ENCODE peak calls at places on chromosome 9, in six cellular contexts. One of them, this sample, is unnamed. For H3K4me1, the result is how much of the 10 kb centered on the place peaks cover.

GRCh38 chr9:75389096-75389495 is 300.8 kb downstream of the OSTF1 start:
- DNase-seq in heart right ventricle: no peak
- DNase-seq in colonic mucosa: no peak
- DNase-seq in ovary: no peak
- DNase-seq in PC-3: no peak
- DNase-seq in HCT116: no peak
- DNase-seq in this sample: no peak

GRCh38 chr9:114366334-114367128 is 21.3 kb downstream of the AKNA start:
- DNase-seq in heart right ventricle: no peak
- DNase-seq in colonic mucosa: no peak
- DNase-seq in ovary: no peak
- DNase-seq in PC-3: peak
- DNase-seq in HCT116: no peak
- DNase-seq in this sample: peak

GRCh38 chr9:38359689-38360385 is 32.7 kb upstream of the ALDH1B1 start:
- DNase-seq in heart right ventricle: no peak
- DNase-seq in colonic mucosa: no peak
- DNase-seq in ovary: no peak
- DNase-seq in PC-3: no peak
- DNase-seq in HCT116: no peak
- DNase-seq in this sample: no peak

GRCh38 chr9:8883313-8883712 is 1083.7 kb upstream of the DMAC1 start:
- DNase-seq in heart right ventricle: no peak
- DNase-seq in colonic mucosa: no peak
- DNase-seq in ovary: no peak
- DNase-seq in PC-3: no peak
- DNase-seq in HCT116: no peak
- DNase-seq in this sample: no peak

GRCh38 chr9:37452611-37453010 is 12.6 kb downstream of the ZBTB5 start:
- DNase-seq in heart right ventricle: no peak
- DNase-seq in colonic mucosa: no peak
- DNase-seq in ovary: no peak
- DNase-seq in PC-3: no peak
- DNase-seq in HCT116: no peak
- DNase-seq in this sample: no peak

GRCh38 chr9:111966851-111967250 is 70.2 kb downstream of the UGCG start:
- DNase-seq in heart right ventricle: no peak
- DNase-seq in colonic mucosa: no peak
- DNase-seq in ovary: no peak
- DNase-seq in PC-3: no peak
- DNase-seq in HCT116: no peak
- DNase-seq in this sample: peak

GRCh38 chr9:26637101-26637500 is 255.5 kb downstream of the CAAP1 start:
- DNase-seq in heart right ventricle: no peak
- DNase-seq in colonic mucosa: no peak
- DNase-seq in ovary: no peak
- DNase-seq in PC-3: no peak
- DNase-seq in HCT116: no peak
- DNase-seq in this sample: no peak

GRCh38 chr9:36148652-36149051 is 12.1 kb downstream of the GLIPR2 start:
- DNase-seq in heart right ventricle: peak
- DNase-seq in colonic mucosa: peak
- DNase-seq in ovary: peak
- DNase-seq in PC-3: peak
- DNase-seq in HCT116: no peak
- DNase-seq in this sample: peak

GRCh38 chr9:112180387-112180881 is 5.3 kb upstream of the SUSD1 start:
- DNase-seq in heart right ventricle: no peak
- DNase-seq in colonic mucosa: no peak
- DNase-seq in ovary: no peak
- DNase-seq in PC-3: peak
- DNase-seq in HCT116: no peak
- DNase-seq in this sample: no peak

GRCh38 chr9:130271473-130271872 is 5.9 kb downstream of the HMCN2 start:
- DNase-seq in heart right ventricle: no peak
- DNase-seq in colonic mucosa: no peak
- DNase-seq in ovary: no peak
- DNase-seq in PC-3: no peak
- DNase-seq in HCT116: no peak
- DNase-seq in this sample: no peak

GRCh38 chr9:115364991-115365390 is 247.0 kb upstream of the TNC start:
- DNase-seq in heart right ventricle: no peak
- DNase-seq in colonic mucosa: no peak
- DNase-seq in ovary: no peak
- DNase-seq in PC-3: no peak
- DNase-seq in HCT116: no peak
- DNase-seq in this sample: no peak

GRCh38 chr9:76458903-76459690 is at the start of gene GCNT1:
- DNase-seq in heart right ventricle: peak
- DNase-seq in colonic mucosa: peak
- DNase-seq in ovary: peak
- DNase-seq in PC-3: peak
- DNase-seq in HCT116: peak
- DNase-seq in this sample: peak

GRCh38 chr9:93325307-93326035 is 126.0 kb upstream of the FAM120A start:
- DNase-seq in heart right ventricle: no peak
- DNase-seq in colonic mucosa: no peak
- DNase-seq in ovary: no peak
- DNase-seq in PC-3: no peak
- DNase-seq in HCT116: no peak
- DNase-seq in this sample: no peak

GRCh38 chr9:119283118-119283794 is 86.0 kb downstream of the BRINP1 start:
- DNase-seq in heart right ventricle: no peak
- DNase-seq in colonic mucosa: no peak
- DNase-seq in ovary: no peak
- DNase-seq in PC-3: no peak
- DNase-seq in HCT116: no peak
- DNase-seq in this sample: no peak

GRCh38 chr9:35798658-35799366 is 7.4 kb downstream of the NPR2 start:
- DNase-seq in heart right ventricle: no peak
- DNase-seq in colonic mucosa: no peak
- DNase-seq in ovary: no peak
- DNase-seq in PC-3: peak
- DNase-seq in HCT116: no peak
- DNase-seq in this sample: no peak

GRCh38 chr9:126116351-126117157 is 210.1 kb upstream of the MVB12B start:
- DNase-seq in heart right ventricle: no peak
- DNase-seq in colonic mucosa: no peak
- DNase-seq in ovary: no peak
- DNase-seq in PC-3: no peak
- DNase-seq in HCT116: no peak
- DNase-seq in this sample: no peak

GRCh38 chr9:76610009-76610352 is 151.0 kb downstream of the GCNT1 start:
- DNase-seq in heart right ventricle: peak
- DNase-seq in colonic mucosa: no peak
- DNase-seq in ovary: no peak
- DNase-seq in PC-3: no peak
- DNase-seq in HCT116: no peak
- DNase-seq in this sample: no peak

GRCh38 chr9:33139421-33140228 is 27.5 kb downstream of the B4GALT1 start:
- DNase-seq in heart right ventricle: peak
- DNase-seq in colonic mucosa: peak
- DNase-seq in ovary: peak
- DNase-seq in PC-3: no peak
- DNase-seq in HCT116: no peak
- DNase-seq in this sample: peak

GRCh38 chr9:90544488-90544887 is 98.1 kb downstream of the DIRAS2 start:
- DNase-seq in heart right ventricle: no peak
- DNase-seq in colonic mucosa: no peak
- DNase-seq in ovary: no peak
- DNase-seq in PC-3: no peak
- DNase-seq in HCT116: no peak
- DNase-seq in this sample: no peak

GRCh38 chr9:71854811-71855210 is 56.2 kb downstream of the ABHD17B start:
- DNase-seq in heart right ventricle: no peak
- DNase-seq in colonic mucosa: no peak
- DNase-seq in ovary: no peak
- DNase-seq in PC-3: no peak
- DNase-seq in HCT116: no peak
- DNase-seq in this sample: no peak

GRCh38 chr9:37812773-37813379 is 12.3 kb downstream of the DCAF10 start:
- DNase-seq in heart right ventricle: no peak
- DNase-seq in colonic mucosa: no peak
- DNase-seq in ovary: no peak
- DNase-seq in PC-3: no peak
- DNase-seq in HCT116: no peak
- DNase-seq in this sample: no peak

GRCh38 chr9:135887585-135888050 is 19.7 kb downstream of the CAMSAP1 start:
- DNase-seq in heart right ventricle: peak
- DNase-seq in colonic mucosa: no peak
- DNase-seq in ovary: no peak
- DNase-seq in PC-3: no peak
- DNase-seq in HCT116: no peak
- DNase-seq in this sample: peak

GRCh38 chr9:124776952-124777645 is at the start of gene OLFML2A:
- DNase-seq in heart right ventricle: peak
- DNase-seq in colonic mucosa: no peak
- DNase-seq in ovary: peak
- DNase-seq in PC-3: peak
- DNase-seq in HCT116: no peak
- DNase-seq in this sample: no peak

GRCh38 chr9:137972355-137972987 is 94.9 kb downstream of the CACNA1B start:
- DNase-seq in heart right ventricle: no peak
- DNase-seq in colonic mucosa: no peak
- DNase-seq in ovary: no peak
- DNase-seq in PC-3: no peak
- DNase-seq in HCT116: no peak
- DNase-seq in this sample: no peak

GRCh38 chr9:77783518-77783917 is 135.4 kb upstream of the GNA14 start:
- DNase-seq in heart right ventricle: no peak
- DNase-seq in colonic mucosa: no peak
- DNase-seq in ovary: no peak
- DNase-seq in PC-3: no peak
- DNase-seq in HCT116: no peak
- DNase-seq in this sample: peak

GRCh38 chr9:117290809-117291208 is 124.0 kb downstream of the ASTN2 start:
- DNase-seq in heart right ventricle: no peak
- DNase-seq in colonic mucosa: no peak
- DNase-seq in ovary: no peak
- DNase-seq in PC-3: no peak
- DNase-seq in HCT116: no peak
- DNase-seq in this sample: no peak

GRCh38 chr9:98318834-98319478 is 63.5 kb upstream of the TBC1D2 start:
- DNase-seq in heart right ventricle: no peak
- DNase-seq in colonic mucosa: no peak
- DNase-seq in ovary: no peak
- DNase-seq in PC-3: peak
- DNase-seq in HCT116: no peak
- DNase-seq in this sample: no peak

GRCh38 chr9:88807426-88807825 is 183.8 kb upstream of the S1PR3 start:
- DNase-seq in heart right ventricle: no peak
- DNase-seq in colonic mucosa: no peak
- DNase-seq in ovary: no peak
- DNase-seq in PC-3: no peak
- DNase-seq in HCT116: no peak
- DNase-seq in this sample: no peak

GRCh38 chr9:88804289-88804596 is 187.0 kb upstream of the S1PR3 start:
- DNase-seq in heart right ventricle: no peak
- DNase-seq in colonic mucosa: no peak
- DNase-seq in ovary: no peak
- DNase-seq in PC-3: peak
- DNase-seq in HCT116: no peak
- DNase-seq in this sample: no peak

GRCh38 chr9:88808019-88808656 is 183.1 kb upstream of the S1PR3 start:
- DNase-seq in heart right ventricle: no peak
- DNase-seq in colonic mucosa: no peak
- DNase-seq in ovary: no peak
- DNase-seq in PC-3: no peak
- DNase-seq in HCT116: no peak
- DNase-seq in this sample: no peak

GRCh38 chr9:88803551-88804288 is 187.5 kb upstream of the S1PR3 start:
- DNase-seq in heart right ventricle: no peak
- DNase-seq in colonic mucosa: no peak
- DNase-seq in ovary: no peak
- DNase-seq in PC-3: no peak
- DNase-seq in HCT116: no peak
- DNase-seq in this sample: peak

GRCh38 chr9:88805217-88805943 is 185.9 kb upstream of the S1PR3 start:
- DNase-seq in heart right ventricle: no peak
- DNase-seq in colonic mucosa: no peak
- DNase-seq in ovary: no peak
- DNase-seq in PC-3: no peak
- DNase-seq in HCT116: no peak
- DNase-seq in this sample: no peak
- TF ChIP-seq CTCF in heart right ventricle: no peak
- TF ChIP-seq CTCF in colonic mucosa: no peak
- TF ChIP-seq CTCF in ovary: no peak
- TF ChIP-seq CTCF in PC-3: no peak
- TF ChIP-seq CTCF in HCT116: no peak
- TF ChIP-seq CTCF in this sample: no peak

GRCh38 chr9:7461791-7462190 is 337.8 kb downstream of the DMAC1 start:
- DNase-seq in heart right ventricle: no peak
- DNase-seq in colonic mucosa: no peak
- DNase-seq in ovary: no peak
- DNase-seq in PC-3: no peak
- DNase-seq in HCT116: no peak
- DNase-seq in this sample: no peak
- H3K4me1 ChIP-seq in heart right ventricle: under half
- H3K4me1 ChIP-seq in colonic mucosa: under half
- H3K4me1 ChIP-seq in ovary: under half
- H3K4me1 ChIP-seq in PC-3: under half
- H3K4me1 ChIP-seq in HCT116: under half
- H3K4me1 ChIP-seq in this sample: under half

GRCh38 chr9:7273575-7273974 is 515.8 kb downstream of the KDM4C start:
- DNase-seq in heart right ventricle: no peak
- DNase-seq in colonic mucosa: no peak
- DNase-seq in ovary: no peak
- DNase-seq in PC-3: peak
- DNase-seq in HCT116: no peak
- DNase-seq in this sample: peak
- TF ChIP-seq CTCF in heart right ventricle: no peak
- TF ChIP-seq CTCF in colonic mucosa: no peak
- TF ChIP-seq CTCF in ovary: no peak
- TF ChIP-seq CTCF in PC-3: peak
- TF ChIP-seq CTCF in HCT116: no peak
- TF ChIP-seq CTCF in this sample: peak

GRCh38 chr9:83041771-83042170 is 21.2 kb downstream of the RASEF start:
- DNase-seq in heart right ventricle: no peak
- DNase-seq in colonic mucosa: no peak
- DNase-seq in ovary: no peak
- DNase-seq in PC-3: peak
- DNase-seq in HCT116: no peak
- DNase-seq in this sample: no peak

GRCh38 chr9:83036043-83036442 is 26.9 kb downstream of the RASEF start:
- DNase-seq in heart right ventricle: no peak
- DNase-seq in colonic mucosa: no peak
- DNase-seq in ovary: no peak
- DNase-seq in PC-3: no peak
- DNase-seq in HCT116: no peak
- DNase-seq in this sample: no peak

GRCh38 chr9:83043583-83043982 is 19.4 kb downstream of the RASEF start:
- DNase-seq in heart right ventricle: no peak
- DNase-seq in colonic mucosa: no peak
- DNase-seq in ovary: no peak
- DNase-seq in PC-3: no peak
- DNase-seq in HCT116: no peak
- DNase-seq in this sample: no peak

GRCh38 chr9:83034587-83034986 is 28.4 kb downstream of the RASEF start:
- DNase-seq in heart right ventricle: no peak
- DNase-seq in colonic mucosa: no peak
- DNase-seq in ovary: no peak
- DNase-seq in PC-3: peak
- DNase-seq in HCT116: no peak
- DNase-seq in this sample: no peak

GRCh38 chr9:83039303-83039702 is 23.6 kb downstream of the RASEF start:
- DNase-seq in heart right ventricle: no peak
- DNase-seq in colonic mucosa: no peak
- DNase-seq in ovary: no peak
- DNase-seq in PC-3: no peak
- DNase-seq in HCT116: no peak
- DNase-seq in this sample: no peak
- H3K4me1 ChIP-seq in heart right ventricle: under half
- H3K4me1 ChIP-seq in colonic mucosa: under half
- H3K4me1 ChIP-seq in ovary: under half
- H3K4me1 ChIP-seq in PC-3: under half
- H3K4me1 ChIP-seq in HCT116: under half
- H3K4me1 ChIP-seq in this sample: under half